ENCODE peak calls at places on chromosomes 3 and 15, in ten cellular contexts. P is right lobe of liver; H is kidney; X is astrocyte; M is AG04450; I is heart right ventricle; A is CD8-positive, alpha-beta T cell; C is psoas muscle; V is GM06990; U is AG10803. D is an unnamed sample.

GRCh38 chr15:51004103-51004536 is 90.6 kb downstream of the TNFAIP8L3 start:
- DNase-seq in P (no peak), H (no peak), X (peak), M (no peak), I (no peak), A (no peak), C (no peak), V (no peak), U (peak), D (peak)

GRCh38 chr3:117463276-117463675 is 753.7 kb downstream of the TUSC7 start:
- DNase-seq in P (no peak), H (no peak), X (peak), M (no peak), I (no peak), A (no peak), C (no peak), V (no peak), U (no peak), D (no peak)

GRCh38 chr3:165259518-165260193 is 63.5 kb upstream of the SLITRK3 start:
- DNase-seq in P (no peak), H (no peak), X (peak), M (no peak), I (no peak), A (no peak), C (no peak), V (no peak), U (no peak), D (no peak)

GRCh38 chr3:197327701-197328100 is 29.3 kb upstream of the DLG1 start:
- DNase-seq in P (no peak), H (no peak), X (no peak), M (peak), I (no peak), A (no peak), C (no peak), V (no peak), U (peak), D (no peak)

GRCh38 chr3:61729235-61729634 is 167.9 kb downstream of the PTPRG start:
- DNase-seq in P (no peak), H (no peak), X (no peak), M (no peak), I (no peak), A (no peak), C (no peak), V (no peak), U (no peak), D (no peak)

GRCh38 chr3:100158877-100159563 is 44.7 kb upstream of the FILIP1L start:
- DNase-seq in P (no peak), H (no peak), X (no peak), M (no peak), I (no peak), A (no peak), C (no peak), V (no peak), U (peak), D (no peak)

GRCh38 chr3:145623349-145623748 is 537.6 kb downstream of the PLOD2 start:
- DNase-seq in P (no peak), H (no peak), X (no peak), M (no peak), I (no peak), A (no peak), C (no peak), V (no peak), U (no peak), D (no peak)

GRCh38 chr3:33439421-33440327 is 531 bp downstream of the UBP1 start:
- DNase-seq in P (peak), H (peak), X (peak), M (no peak), I (peak), A (peak), C (no peak), V (peak), U (peak), D (no peak)

GRCh38 chr3:126538316-126538715 is 14.4 kb downstream of the CHST13 start:
- DNase-seq in P (peak), H (peak), X (no peak), M (no peak), I (no peak), A (no peak), C (peak), V (no peak), U (no peak), D (no peak)

GRCh38 chr15:78314181-78314581 is 14.8 kb upstream of the SKIC8 start:
- DNase-seq in P (no peak), H (no peak), X (no peak), M (no peak), I (no peak), A (no peak), C (no peak), V (no peak), U (no peak), D (no peak)

GRCh38 chr3:71536376-71536965 is 47.1 kb downstream of the FOXP1 start:
- DNase-seq in P (no peak), H (no peak), X (peak), M (no peak), I (no peak), A (no peak), C (no peak), V (no peak), U (peak), D (no peak)

GRCh38 chr3:111926266-111926676 is 52.6 kb upstream of the ABHD10 start:
- DNase-seq in P (no peak), H (no peak), X (no peak), M (no peak), I (no peak), A (no peak), C (no peak), V (no peak), U (no peak), D (no peak)

GRCh38 chr15:79213650-79214049 is 68.9 kb upstream of the ANKRD34C start:
- DNase-seq in P (no peak), H (no peak), X (no peak), M (no peak), I (no peak), A (no peak), C (no peak), V (no peak), U (no peak), D (no peak)

GRCh38 chr15:46088486-46089437 is 453.9 kb downstream of the SQOR start:
- DNase-seq in P (no peak), H (no peak), X (peak), M (no peak), I (no peak), A (no peak), C (no peak), V (no peak), U (peak), D (no peak)

GRCh38 chr15:41695750-41696436 is 35.7 kb downstream of the MGA start:
- DNase-seq in P (no peak), H (no peak), X (peak), M (peak), I (no peak), A (peak), C (no peak), V (peak), U (no peak), D (no peak)

GRCh38 chr15:45378149-45378912 is at the start of gene GATM:
- DNase-seq in P (peak), H (peak), X (peak), M (peak), I (peak), A (peak), C (peak), V (peak), U (peak), D (peak)

GRCh38 chr3:99952306-99952705 is 134.6 kb downstream of the CMSS1 start:
- DNase-seq in P (no peak), H (no peak), X (peak), M (peak), I (no peak), A (no peak), C (no peak), V (no peak), U (peak), D (no peak)

GRCh38 chr3:171528102-171528501 is 67.9 kb upstream of the TNIK start:
- DNase-seq in P (no peak), H (no peak), X (no peak), M (no peak), I (no peak), A (no peak), C (no peak), V (no peak), U (peak), D (no peak)

GRCh38 chr3:28982906-28983305 is 298.0 kb upstream of the RBMS3 start:
- DNase-seq in P (no peak), H (no peak), X (no peak), M (no peak), I (no peak), A (no peak), C (no peak), V (peak), U (no peak), D (no peak)

GRCh38 chr15:67241132-67241855 is 13.2 kb downstream of the AAGAB start:
- DNase-seq in P (no peak), H (no peak), X (no peak), M (no peak), I (no peak), A (no peak), C (no peak), V (peak), U (no peak), D (no peak)

GRCh38 chr15:31360843-31361763 is 34.5 kb downstream of the KLF13 start:
- DNase-seq in P (no peak), H (no peak), X (no peak), M (no peak), I (no peak), A (peak), C (peak), V (peak), U (no peak), D (no peak)

GRCh38 chr15:31361764-31362120 is 35.1 kb downstream of the KLF13 start:
- DNase-seq in P (no peak), H (no peak), X (no peak), M (no peak), I (no peak), A (no peak), C (no peak), V (no peak), U (no peak), D (no peak)

GRCh38 chr15:31364301-31365031 is 37.8 kb downstream of the KLF13 start:
- DNase-seq in P (no peak), H (no peak), X (no peak), M (no peak), I (no peak), A (no peak), C (peak), V (no peak), U (no peak), D (no peak)

GRCh38 chr15:31362121-31362520 is 35.5 kb downstream of the KLF13 start:
- DNase-seq in P (no peak), H (no peak), X (no peak), M (no peak), I (no peak), A (no peak), C (peak), V (no peak), U (no peak), D (no peak)

GRCh38 chr15:31362886-31363285 is 36.3 kb downstream of the KLF13 start:
- DNase-seq in P (no peak), H (no peak), X (no peak), M (no peak), I (no peak), A (no peak), C (no peak), V (no peak), U (no peak), D (no peak)
- H3K4me3 ChIP-seq in P (no peak), H (no peak), X (no peak), M (no peak), I (no peak), A (no peak), C (no peak), V (no peak), U (no peak), D (no peak)

DNA sequence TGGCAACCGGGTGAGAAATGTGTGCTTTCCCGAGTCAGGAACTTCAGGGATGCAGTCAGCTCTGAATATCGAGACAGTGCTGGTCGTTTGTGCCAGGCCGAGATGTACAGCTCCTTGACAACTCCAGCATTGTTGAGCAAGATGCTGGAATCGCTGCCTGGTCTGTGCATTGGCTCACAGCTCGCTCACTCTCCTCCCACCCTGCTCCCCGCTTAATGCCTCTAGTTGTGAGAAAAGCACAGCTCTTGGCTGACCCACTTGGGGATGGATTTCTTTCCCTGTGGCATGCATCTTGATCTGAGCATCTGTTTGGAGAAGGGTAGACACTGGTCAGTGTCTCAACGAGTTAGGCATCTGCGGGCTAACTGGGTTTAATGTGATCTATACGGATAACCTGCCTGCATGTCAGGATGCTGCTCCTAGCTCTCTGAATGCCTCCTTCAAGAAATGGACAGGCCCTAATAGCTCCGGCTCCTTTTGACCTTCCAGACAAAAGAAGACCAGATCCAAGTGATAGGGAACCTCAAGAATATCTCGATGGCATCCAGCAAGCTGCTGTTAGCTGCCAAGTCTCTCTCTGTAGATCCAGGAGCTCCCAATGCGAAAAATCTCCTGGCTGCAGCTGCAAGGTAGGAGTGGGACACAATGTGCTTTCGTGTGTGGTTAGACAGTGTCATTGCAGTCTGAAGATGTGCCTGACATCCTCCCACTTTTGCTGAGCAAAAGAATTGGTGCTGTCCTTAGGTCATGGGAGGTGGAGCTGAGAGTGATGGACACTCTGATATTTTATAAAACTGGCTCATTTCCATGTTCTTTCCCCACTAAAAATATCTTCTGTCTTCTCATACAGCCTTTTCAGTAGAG is 302.2 kb upstream of the TPM1 start:
- DNase-seq in P (no peak), H (no peak), X (peak), M (no peak), I (no peak), A (no peak), C (no peak), V (no peak), U (no peak), D (no peak)
- TF ChIP-seq CTCF in P (no peak), H (no peak), X (no peak), M (no peak), I (no peak), A (no peak), C (no peak), V (no peak), U (no peak), D (no peak)

GRCh38 chr3:154427685-154428291 is 2.2 kb downstream of the GPR149 start:
- DNase-seq in P (no peak), H (peak), X (no peak), M (no peak), I (no peak), A (no peak), C (no peak), V (no peak), U (no peak), D (no peak)
- H3K4me3 ChIP-seq in P (no peak), H (no peak), X (peak), M (no peak), I (no peak), A (no peak), C (peak), V (no peak), U (no peak), D (no peak)

GRCh38 chr3:10683106-10683505 is 132.9 kb upstream of the SLC6A11 start:
- DNase-seq in P (no peak), H (no peak), X (peak), M (no peak), I (no peak), A (no peak), C (no peak), V (no peak), U (no peak), D (no peak)

GRCh38 chr3:10692039-10692438 is 124.0 kb upstream of the SLC6A11 start:
- DNase-seq in P (no peak), H (no peak), X (no peak), M (no peak), I (no peak), A (no peak), C (no peak), V (no peak), U (no peak), D (no peak)

GRCh38 chr3:10693457-10693856 is 122.6 kb upstream of the SLC6A11 start:
- DNase-seq in P (no peak), H (no peak), X (no peak), M (no peak), I (no peak), A (no peak), C (no peak), V (no peak), U (no peak), D (no peak)

GRCh38 chr3:10688548-10689172 is 127.4 kb upstream of the SLC6A11 start:
- DNase-seq in P (peak), H (no peak), X (no peak), M (no peak), I (no peak), A (no peak), C (no peak), V (no peak), U (no peak), D (no peak)

GRCh38 chr3:10688126-10688525 is 127.9 kb upstream of the SLC6A11 start:
- DNase-seq in P (no peak), H (no peak), X (no peak), M (no peak), I (no peak), A (no peak), C (no peak), V (no peak), U (no peak), D (no peak)
- TF ChIP-seq CTCF in P (no peak), H (no peak), X (no peak), M (no peak), I (no peak), A (no peak), C (no peak), V (peak), U (no peak), D (no peak)

D was measured in AG09309.